ENCODE peak calls at places on chromosomes 5 and 9, in nine cellular contexts. B is left ventricle myocardium inferior, U is GM13977, J is Peyer's patch, R is PC-9, E is RWPE2, L is keratinocyte, G is IMR-90, S is AG04450. I is an unnamed sample.

GRCh38 chr9:36163049-36163839 is 5.9 kb upstream of the CCIN start:
- DNase-seq in B (peak; percentile 72), U (no peak), J (no peak), R (no peak), E (no peak), L (no peak), G (peak; percentile 86), S (no peak), I (peak; percentile 95)

GRCh38 chr5:117318528-117318927 is 743.9 kb upstream of the SEMA6A start:
- DNase-seq in B (no peak), U (no peak), J (no peak), R (no peak), E (no peak), L (no peak), G (no peak), S (no peak), I (no peak)

GRCh38 chr9:132384376-132384775 is 22.3 kb downstream of the TTF1 start:
- DNase-seq in B (no peak), U (peak; percentile 57), J (peak; percentile 52), R (no peak), E (no peak), L (no peak), G (no peak), S (no peak), I (no peak)

GRCh38 chr9:120361531-120361930 is 218.4 kb downstream of the CDK5RAP2 start:
- DNase-seq in B (no peak), U (no peak), J (no peak), R (no peak), E (no peak), L (no peak), G (no peak), S (no peak), I (no peak)

GRCh38 chr5:68041293-68041692 is 174.3 kb upstream of the PIK3R1 start:
- DNase-seq in B (peak; percentile 33), U (no peak), J (peak; percentile 73), R (no peak), E (no peak), L (no peak), G (no peak), S (no peak), I (no peak)

GRCh38 chr5:160119142-160119904 is at the start of gene PWWP2A:
- DNase-seq in B (peak; percentile 98), U (peak; percentile 97), J (peak; percentile 99), R (peak; percentile 98), E (peak; percentile 100), L (peak; percentile 99), G (peak; percentile 100), S (peak; percentile 100), I (peak; percentile 99)

GRCh38 chr5:134851307-134851923 is 5.6 kb downstream of the C5orf24 start:
- DNase-seq in B (no peak), U (no peak), J (no peak), R (no peak), E (no peak), L (no peak), G (peak; percentile 56), S (no peak), I (no peak)

GRCh38 chr5:98314262-98314661 is 459.2 kb upstream of the RGMB start:
- DNase-seq in B (no peak), U (no peak), J (no peak), R (no peak), E (no peak), L (no peak), G (peak; percentile 92), S (no peak), I (no peak)

GRCh38 chr9:123339666-123340414 is 16.2 kb upstream of the CRB2 start:
- DNase-seq in B (no peak), U (peak; percentile 32), J (peak; percentile 71), R (no peak), E (no peak), L (no peak), G (no peak), S (no peak), I (no peak)

GRCh38 chr5:8585230-8586018 is 716.5 kb downstream of the MTRR start:
- DNase-seq in B (no peak), U (no peak), J (no peak), R (no peak), E (no peak), L (no peak), G (no peak), S (no peak), I (no peak)

GRCh38 chr5:31581498-31582099 is 49.5 kb downstream of the C5orf22 start:
- DNase-seq in B (no peak), U (no peak), J (no peak), R (no peak), E (no peak), L (no peak), G (peak; percentile 52), S (no peak), I (no peak)

GRCh38 chr5:175695161-175696126 is 37.6 kb downstream of the HRH2 start:
- DNase-seq in B (no peak), U (no peak), J (no peak), R (no peak), E (peak; percentile 39), L (no peak), G (no peak), S (no peak), I (peak; percentile 72)

DNA sequence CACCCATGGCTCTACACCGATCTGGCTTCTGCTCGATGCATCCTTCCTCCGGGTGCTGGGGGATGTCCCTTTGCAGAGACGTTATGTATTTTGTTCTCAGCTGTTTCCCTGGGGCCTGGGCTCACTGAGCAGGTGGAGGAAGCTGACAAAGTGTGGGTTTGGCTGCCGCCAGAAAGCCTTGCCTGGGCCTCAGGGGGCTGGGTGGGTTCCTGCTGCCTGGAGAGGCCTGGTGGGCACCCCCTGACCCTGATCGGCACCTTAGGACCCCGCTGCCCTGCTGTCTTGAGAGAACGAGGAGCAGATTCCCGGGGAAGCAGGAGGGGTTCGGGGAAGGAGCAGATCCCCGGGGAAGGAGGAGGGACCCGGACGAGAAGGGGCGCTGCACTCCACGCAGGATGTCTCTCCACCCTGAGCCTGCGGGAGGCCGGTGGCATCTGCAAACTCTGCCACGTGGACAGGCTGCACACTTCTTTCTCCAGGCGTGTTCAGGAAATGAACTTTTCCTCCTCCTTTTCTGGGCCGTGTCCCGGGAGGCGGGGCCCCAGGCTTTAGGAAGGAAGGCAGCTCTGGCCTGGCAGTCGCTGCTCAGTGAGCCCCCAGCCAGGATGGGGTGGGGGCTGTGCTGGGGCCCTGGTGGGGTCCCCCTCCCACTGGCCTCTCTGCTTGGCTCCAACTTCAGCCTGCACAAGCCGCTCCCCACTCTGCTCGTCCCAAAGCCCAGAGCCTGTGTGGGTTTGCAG is 149.0 kb downstream of the RXRA start:
- DNase-seq in B (peak; percentile 85), U (peak; percentile 54), J (peak; percentile 77), R (no peak), E (no peak), L (no peak), G (peak; percentile 81), S (no peak), I (no peak)
- TF ChIP-seq CTCF in B (peak; percentile 8), U (no peak), J (no peak), R (no peak), E (no peak), L (no peak), G (peak; percentile 26), S (peak; percentile 31), I (peak; percentile 42)

GRCh38 chr5:174082286-174082685 is 36.8 kb downstream of the NSG2 start:
- DNase-seq in B (no peak), U (no peak), J (no peak), R (no peak), E (no peak), L (no peak), G (no peak), S (no peak), I (no peak)

GRCh38 chr5:174086751-174087150 is 41.2 kb downstream of the NSG2 start:
- DNase-seq in B (no peak), U (no peak), J (no peak), R (no peak), E (no peak), L (no peak), G (no peak), S (no peak), I (no peak)

GRCh38 chr5:174087783-174088182 is 42.3 kb downstream of the NSG2 start:
- DNase-seq in B (no peak), U (no peak), J (no peak), R (no peak), E (no peak), L (no peak), G (no peak), S (no peak), I (no peak)

GRCh38 chr5:174084691-174085154 is 39.2 kb downstream of the NSG2 start:
- DNase-seq in B (no peak), U (no peak), J (no peak), R (no peak), E (no peak), L (no peak), G (no peak), S (no peak), I (no peak)

DNA sequence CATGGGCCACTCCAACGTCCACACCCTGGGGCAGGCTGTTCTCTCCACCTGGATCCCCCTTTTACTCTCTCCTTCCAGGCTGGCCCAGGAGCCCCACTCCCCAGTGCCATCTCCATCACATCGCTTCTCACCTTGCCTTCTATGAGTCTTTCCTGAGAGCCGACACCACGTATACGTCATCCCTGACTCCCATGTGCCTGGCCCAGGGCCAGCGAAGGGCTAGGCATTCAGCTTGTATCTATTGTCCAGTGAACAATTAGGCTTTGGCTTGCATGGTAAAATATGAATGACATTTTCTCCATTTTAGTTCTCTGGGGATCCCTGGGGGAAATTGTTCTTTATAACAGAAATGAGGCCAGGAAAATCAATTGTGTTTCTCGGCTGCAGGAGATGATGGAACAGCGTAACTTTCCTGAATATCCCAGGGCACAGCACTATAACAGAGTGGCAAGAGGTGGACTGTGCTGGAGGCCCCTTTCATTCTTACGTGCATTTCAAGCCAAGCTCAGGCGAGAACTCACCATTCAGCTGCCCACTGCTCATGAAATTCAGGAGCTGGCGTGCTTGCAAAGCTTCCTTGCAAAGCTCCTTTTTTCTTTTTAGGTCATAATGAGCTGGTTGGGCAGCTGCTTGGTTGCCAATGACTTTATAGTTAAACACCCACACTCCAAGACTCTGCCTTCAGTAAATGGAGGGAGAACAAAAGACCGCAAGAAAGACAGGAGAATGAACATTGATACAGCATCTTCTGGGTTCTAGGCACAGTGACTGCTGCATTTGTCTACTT is 37.7 kb downstream of the NSG2 start:
- DNase-seq in B (no peak), U (no peak), J (no peak), R (no peak), E (no peak), L (no peak), G (no peak), S (no peak), I (no peak)
- TF ChIP-seq CTCF in B (no peak), U (no peak), J (no peak), R (no peak), E (no peak), L (no peak), G (no peak), S (no peak), I (no peak)

DNA sequence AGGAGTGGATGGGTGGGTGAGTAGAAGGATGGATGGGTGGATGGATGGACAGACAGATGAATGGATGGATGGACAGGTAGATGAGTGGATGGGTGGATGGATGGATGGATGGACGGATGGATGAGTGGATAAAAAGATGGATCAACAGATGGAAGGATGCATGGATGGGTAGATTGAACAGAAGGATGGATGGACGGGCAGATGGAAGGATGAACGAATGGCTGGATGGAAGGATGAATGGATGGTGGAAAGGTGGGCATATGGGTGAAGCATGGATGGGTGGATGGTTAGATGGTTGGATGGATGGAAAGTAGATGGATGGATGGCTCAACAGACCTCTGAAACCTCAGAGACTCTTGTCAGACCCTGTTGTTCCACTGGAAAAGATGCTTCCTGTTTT is 10.1 kb downstream of the FLT4 start:
- DNase-seq in B (no peak), U (no peak), J (no peak), R (no peak), E (no peak), L (no peak), G (no peak), S (no peak), I (no peak)
- TF ChIP-seq CTCF in B (no peak), U (no peak), J (no peak), R (no peak), E (no peak), L (no peak), G (no peak), S (no peak), I (no peak)

GRCh38 chr9:99221623-99222415 is at the start of the genes ALG2 and SEC61B:
- DNase-seq in B (peak; percentile 95), U (peak; percentile 96), J (peak; percentile 97), R (peak; percentile 92), E (peak; percentile 96), L (peak; percentile 59), G (peak; percentile 96), S (peak; percentile 91), I (peak; percentile 98)
- TF ChIP-seq CTCF in B (peak; percentile 33), U (no peak), J (peak; percentile 12), R (no peak), E (no peak), L (no peak), G (no peak), S (no peak), I (no peak)

I was measured in chondrocyte.